ENCODE peak calls at places on chromosomes 4 and X, in eight cellular contexts. W is right lobe of liver, K is sigmoid colon, Y is testis, S is uterus, J is lower leg skin, E is tibial nerve, I is HCT116. N is an unnamed sample.

GRCh38 chr4:118988635-118988972 is 100.0 kb downstream of the SYNPO2 start:
- DNase-seq in W (no peak), K (no peak), Y (no peak), S (no peak), J (no peak), E (no peak), I (no peak), N (no peak)

GRCh38 chr4:153514001-153514526 is 47.9 kb downstream of the TMEM131L start:
- DNase-seq in W (no peak), K (no peak), Y (no peak), S (no peak), J (no peak), E (no peak), I (peak), N (peak)

GRCh38 chrX:45714864-45715263 is 514.2 kb upstream of the DIPK2B start:
- DNase-seq in W (no peak), K (no peak), Y (no peak), S (peak), J (no peak), E (no peak), I (peak), N (no peak)

GRCh38 chr4:83071116-83071515 is 36.1 kb downstream of the COPS4 start:
- DNase-seq in W (no peak), K (no peak), Y (no peak), S (no peak), J (no peak), E (no peak), I (no peak), N (no peak)

GRCh38 chr4:185424905-185425599 is 712 bp downstream of the UFSP2 start:
- DNase-seq in W (no peak), K (peak), Y (no peak), S (no peak), J (no peak), E (no peak), I (no peak), N (peak)

GRCh38 chr4:86108152-86108551 is 251.7 kb downstream of the MAPK10 start:
- DNase-seq in W (no peak), K (no peak), Y (no peak), S (no peak), J (no peak), E (no peak), I (no peak), N (no peak)

GRCh38 chr4:185232370-185232769 is 23.0 kb downstream of the SNX25 start:
- DNase-seq in W (peak), K (no peak), Y (no peak), S (no peak), J (no peak), E (no peak), I (no peak), N (no peak)

GRCh38 chr4:105389167-105389566 is 84.7 kb downstream of the PPA2 start:
- DNase-seq in W (no peak), K (no peak), Y (no peak), S (no peak), J (no peak), E (no peak), I (no peak), N (no peak)

GRCh38 chr4:3037957-3038451 is 36.3 kb downstream of the HTT-AS start:
- DNase-seq in W (peak), K (no peak), Y (no peak), S (peak), J (no peak), E (no peak), I (no peak), N (no peak)

GRCh38 chr4:105725623-105726022 is 17.0 kb downstream of the GSTCD start:
- DNase-seq in W (no peak), K (no peak), Y (no peak), S (no peak), J (no peak), E (no peak), I (no peak), N (no peak)

GRCh38 chr4:40325406-40326019 is 9.6 kb upstream of the CHRNA9 start:
- DNase-seq in W (no peak), K (no peak), Y (peak), S (peak), J (no peak), E (no peak), I (peak), N (peak)

GRCh38 chrX:42948723-42949122 is 170.8 kb upstream of the PPP1R2C start:
- DNase-seq in W (no peak), K (no peak), Y (no peak), S (no peak), J (no peak), E (no peak), I (no peak), N (no peak)

GRCh38 chr4:112231779-112232713 is at the start of gene AP1AR:
- DNase-seq in W (peak), K (peak), Y (peak), S (peak), J (peak), E (peak), I (peak), N (peak)

GRCh38 chrX:150704030-150704613 is 10.9 kb downstream of the MTMR1 start:
- DNase-seq in W (no peak), K (no peak), Y (no peak), S (no peak), J (no peak), E (no peak), I (no peak), N (no peak)

GRCh38 chrX:9534686-9535085 is 69.8 kb downstream of the TBL1X start:
- DNase-seq in W (no peak), K (no peak), Y (peak), S (peak), J (peak), E (no peak), I (no peak), N (no peak)

GRCh38 chr4:107935246-107935645 is 3.9 kb downstream of the CYP2U1 start:
- DNase-seq in W (no peak), K (no peak), Y (no peak), S (no peak), J (no peak), E (no peak), I (no peak), N (no peak)

GRCh38 chr4:118557298-118557851 is 127.8 kb upstream of the METTL14 start:
- DNase-seq in W (no peak), K (no peak), Y (no peak), S (no peak), J (no peak), E (no peak), I (peak), N (peak)

GRCh38 chrX:119997570-119997969 is 54.0 kb upstream of the NKAP start:
- DNase-seq in W (no peak), K (no peak), Y (no peak), S (no peak), J (no peak), E (no peak), I (no peak), N (no peak)

GRCh38 chrX:72308566-72309296 is 3.0 kb upstream of the CITED1 start:
- DNase-seq in W (peak), K (peak), Y (peak), S (peak), J (peak), E (peak), I (peak), N (peak)

GRCh38 chr4:143768007-143768591 is 67.6 kb upstream of the FREM3 start:
- DNase-seq in W (no peak), K (no peak), Y (no peak), S (no peak), J (peak), E (no peak), I (peak), N (no peak)

GRCh38 chrX:118807151-118808017 is 16.2 kb upstream of the ZCCHC12 start:
- DNase-seq in W (no peak), K (no peak), Y (peak), S (peak), J (peak), E (peak), I (peak), N (no peak)

GRCh38 chr4:30294295-30294694 is 425.9 kb upstream of the PCDH7 start:
- DNase-seq in W (no peak), K (no peak), Y (no peak), S (no peak), J (no peak), E (no peak), I (no peak), N (no peak)

GRCh38 chr4:85149656-85150055 is 183.2 kb upstream of the WDFY3 start:
- DNase-seq in W (no peak), K (no peak), Y (no peak), S (no peak), J (no peak), E (no peak), I (no peak), N (no peak)

GRCh38 chr4:41687971-41688370 is 60.6 kb downstream of the PHOX2B start:
- DNase-seq in W (no peak), K (no peak), Y (no peak), S (no peak), J (no peak), E (no peak), I (no peak), N (no peak)

GRCh38 chrX:150085881-150086280 is 147.6 kb upstream of the EOLA2 start:
- DNase-seq in W (no peak), K (no peak), Y (no peak), S (no peak), J (no peak), E (no peak), I (no peak), N (no peak)

GRCh38 chrX:44042731-44043130 is 69.5 kb upstream of the NDP start:
- DNase-seq in W (no peak), K (no peak), Y (peak), S (peak), J (peak), E (peak), I (no peak), N (no peak)

GRCh38 chr4:61194601-61195000 is 5.5 kb upstream of the ADGRL3 start:
- DNase-seq in W (no peak), K (no peak), Y (no peak), S (no peak), J (no peak), E (no peak), I (no peak), N (no peak)

GRCh38 chr4:166195101-166195500 is 322.1 kb downstream of the TLL1 start:
- DNase-seq in W (no peak), K (no peak), Y (no peak), S (no peak), J (no peak), E (no peak), I (no peak), N (no peak)

GRCh38 chrX:79095441-79096338 is 48.8 kb upstream of the GPR174 start:
- DNase-seq in W (no peak), K (no peak), Y (no peak), S (no peak), J (no peak), E (no peak), I (no peak), N (no peak)

GRCh38 chr4:159048166-159048886 is 54.6 kb upstream of the RAPGEF2 start:
- DNase-seq in W (peak), K (peak), Y (peak), S (peak), J (peak), E (peak), I (no peak), N (peak)

GRCh38 chr4:47263721-47264120 is 199.8 kb downstream of the COMMD8 start:
- DNase-seq in W (no peak), K (no peak), Y (no peak), S (no peak), J (no peak), E (no peak), I (no peak), N (no peak)

GRCh38 chr4:15396157-15396800 is 31.6 kb upstream of the C1QTNF7 start:
- DNase-seq in W (no peak), K (no peak), Y (peak), S (no peak), J (no peak), E (no peak), I (peak), N (peak)

GRCh38 chr4:186781032-186781917 is 57.6 kb upstream of the FAT1 start:
- DNase-seq in W (no peak), K (no peak), Y (no peak), S (no peak), J (no peak), E (no peak), I (peak), N (no peak)

GRCh38 chr4:146916479-146917076 is 29.1 kb downstream of the TTC29 start:
- DNase-seq in W (no peak), K (no peak), Y (peak), S (no peak), J (no peak), E (peak), I (peak), N (no peak)

GRCh38 chr4:113499696-113500095 is 261.8 kb downstream of the CAMK2D start:
- DNase-seq in W (no peak), K (no peak), Y (no peak), S (no peak), J (no peak), E (no peak), I (no peak), N (peak)
- TF ChIP-seq POLR2A in W (no peak), K (no peak), Y (no peak), S (no peak), J (no peak), E (no peak), I (no peak), N (no peak)

GRCh38 chrX:49071877-49072711 is 1.7 kb downstream of the PRAF2 start:
- DNase-seq in W (no peak), K (peak), Y (peak), S (peak), J (no peak), E (peak), I (no peak), N (no peak)
- TF ChIP-seq POLR2A in W (no peak), K (no peak), Y (no peak), S (no peak), J (no peak), E (no peak), I (no peak), N (no peak)

DNA sequence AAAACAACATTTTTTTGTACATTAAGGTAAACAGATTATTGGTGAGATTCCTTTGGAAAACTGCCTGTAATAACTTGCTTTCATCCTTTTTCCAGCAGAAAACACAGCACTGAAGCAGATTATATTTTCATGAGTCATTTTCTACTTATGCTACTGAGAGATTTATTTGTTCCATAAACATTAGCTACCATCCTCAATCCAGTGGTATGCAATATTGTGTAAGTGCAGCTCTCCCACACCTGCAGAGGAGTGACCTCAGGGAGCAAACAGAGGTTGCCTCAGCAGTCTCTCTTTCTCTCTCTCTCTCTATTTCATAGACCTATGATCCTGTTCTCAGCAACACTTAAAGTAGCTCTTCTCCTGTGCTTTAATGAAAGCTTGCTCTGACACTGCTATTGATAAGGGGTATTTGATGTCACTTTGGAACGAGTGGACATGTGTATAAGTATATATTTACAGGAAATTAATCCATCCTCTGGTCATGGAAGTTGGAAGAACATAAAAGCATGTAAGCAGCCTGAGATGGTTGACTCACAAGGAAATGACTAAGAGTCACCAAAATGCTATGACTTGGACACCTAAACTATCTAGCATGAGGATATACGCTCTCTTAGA is 163.7 kb upstream of the SPANXC start:
- DNase-seq in W (no peak), K (no peak), Y (no peak), S (no peak), J (no peak), E (no peak), I (no peak), N (no peak)
- TF ChIP-seq POLR2A in W (no peak), K (no peak), Y (no peak), S (no peak), J (no peak), E (no peak), I (no peak), N (no peak)

GRCh38 chr4:24589448-24589847 is 5.1 kb upstream of the DHX15 start:
- DNase-seq in W (no peak), K (no peak), Y (no peak), S (no peak), J (no peak), E (no peak), I (no peak), N (no peak)

GRCh38 chr4:24582235-24582863 is 2.0 kb downstream of the DHX15 start:
- DNase-seq in W (no peak), K (no peak), Y (no peak), S (no peak), J (no peak), E (no peak), I (no peak), N (no peak)

GRCh38 chr4:24583451-24584174 is 741 bp downstream of the DHX15 start:
- DNase-seq in W (peak), K (peak), Y (peak), S (peak), J (peak), E (peak), I (peak), N (peak)

GRCh38 chr4:24588216-24588954 is 4.0 kb upstream of the DHX15 start:
- DNase-seq in W (no peak), K (no peak), Y (no peak), S (no peak), J (no peak), E (no peak), I (no peak), N (no peak)

DNA sequence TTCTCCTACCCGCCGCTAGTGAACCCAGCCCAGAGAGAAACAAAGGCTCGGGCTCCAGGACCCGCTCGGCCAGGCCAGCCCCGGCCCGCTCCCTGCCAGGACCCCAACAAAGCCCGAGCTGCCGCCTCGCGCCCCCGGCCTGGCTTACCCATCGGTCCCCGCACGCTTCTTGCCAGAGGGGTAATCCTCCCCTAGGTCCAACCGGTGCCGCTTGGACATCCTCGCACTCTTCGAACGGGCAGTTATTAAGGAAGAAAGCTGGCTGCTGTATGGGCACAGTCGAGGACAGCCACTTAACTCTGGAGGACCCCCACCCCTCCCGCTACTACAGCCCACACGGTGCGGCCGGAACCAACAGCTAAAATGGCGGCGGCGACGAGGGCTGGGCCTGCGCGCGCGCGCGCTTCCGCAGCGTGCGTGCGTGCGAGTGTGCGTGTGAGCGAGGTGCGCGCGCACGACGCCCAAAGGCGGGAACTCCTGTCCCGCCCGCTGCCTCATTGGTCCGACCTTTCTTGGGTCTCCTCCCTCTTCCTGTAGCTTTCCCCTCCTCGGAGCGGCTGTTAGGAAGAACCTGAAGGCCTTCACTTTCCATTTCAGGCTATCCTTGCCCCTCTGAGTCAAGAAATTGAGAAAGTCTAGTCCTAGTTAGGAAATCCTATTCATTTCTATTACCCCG is at the start of gene DHX15:
- DNase-seq in W (peak), K (peak), Y (peak), S (peak), J (peak), E (peak), I (peak), N (peak)
- TF ChIP-seq POLR2A in W (peak), K (peak), Y (peak), S (peak), J (no peak), E (peak), I (peak), N (peak)

DNA sequence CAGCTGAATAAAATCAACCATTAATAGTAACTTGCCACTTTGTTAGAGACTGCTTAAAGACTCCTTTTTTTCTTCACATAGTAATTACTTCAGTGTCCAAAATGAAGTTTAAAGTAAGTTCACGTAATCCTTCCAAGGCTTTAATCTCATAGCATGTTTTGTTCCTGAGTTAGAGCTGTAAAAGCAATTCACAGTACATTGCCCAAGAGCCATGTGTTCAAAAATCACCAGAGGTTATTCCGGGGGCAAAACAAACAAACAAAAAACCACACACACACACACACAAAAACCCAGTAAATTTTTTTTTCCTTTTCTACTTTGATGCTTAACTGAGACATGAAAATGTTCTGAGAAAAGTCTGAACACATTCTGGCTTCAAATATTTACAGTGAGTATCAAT is 6.1 kb downstream of the GPR82 start:
- DNase-seq in W (no peak), K (no peak), Y (no peak), S (no peak), J (no peak), E (no peak), I (no peak), N (no peak)
- TF ChIP-seq POLR2A in W (no peak), K (no peak), Y (no peak), S (no peak), J (no peak), E (no peak), I (no peak), N (no peak)

GRCh38 chr4:37686373-37687174 is at the start of gene RELL1:
- DNase-seq in W (peak), K (peak), Y (peak), S (peak), J (peak), E (peak), I (peak), N (peak)
- TF ChIP-seq POLR2A in W (peak), K (no peak), Y (no peak), S (no peak), J (no peak), E (no peak), I (no peak), N (peak)

DNA sequence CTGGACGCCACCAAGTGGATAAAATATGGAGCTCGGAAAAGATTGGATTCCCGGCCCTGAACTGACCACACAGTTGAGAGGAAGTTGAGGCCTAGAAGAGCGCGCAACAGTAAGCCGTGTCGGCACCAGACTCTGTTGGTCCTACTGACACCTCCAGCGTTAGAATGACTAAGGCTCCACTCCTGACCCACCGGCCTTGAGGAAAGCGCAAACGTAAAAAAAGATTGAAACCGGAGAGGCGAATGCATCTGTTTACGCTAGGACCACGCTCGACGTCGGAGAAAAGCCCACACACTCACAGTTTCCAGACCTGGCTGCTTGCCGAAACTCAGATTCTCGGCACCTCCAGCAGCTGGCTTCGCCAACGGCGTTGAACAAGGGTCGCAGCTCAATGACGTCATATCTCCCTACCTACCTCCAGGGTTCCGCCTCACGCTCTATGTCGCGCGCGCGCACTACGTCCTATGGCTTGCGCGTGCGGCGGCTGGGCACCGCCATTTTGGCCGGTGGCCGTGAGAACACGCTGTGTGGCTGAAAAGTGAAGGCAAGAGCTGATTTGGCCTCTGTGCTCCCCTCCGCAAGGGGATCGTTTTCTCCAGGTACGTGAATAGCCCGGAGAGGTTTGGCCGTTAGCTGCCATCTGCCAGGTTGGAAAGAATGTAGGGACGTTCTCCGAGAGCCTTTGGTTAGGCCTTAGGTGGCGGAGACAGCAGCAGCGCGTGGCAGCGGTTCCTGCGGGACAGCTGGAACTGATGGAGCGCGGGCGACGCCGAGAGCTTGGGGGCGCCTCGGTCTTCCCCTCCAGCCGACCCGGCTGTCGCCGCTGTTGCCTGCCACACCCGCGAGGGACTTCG is at the start of the genes ABCE1 and ANAPC10:
- DNase-seq in W (peak), K (peak), Y (peak), S (peak), J (peak), E (peak), I (peak), N (peak)
- TF ChIP-seq POLR2A in W (peak), K (peak), Y (no peak), S (peak), J (no peak), E (no peak), I (peak), N (peak)

N was measured in H54.